ENCODE peak calls at places on chromosomes 16 and 17, in four cellular contexts. J is CD8-positive, alpha-beta T cell; C is fibroblast of pulmonary artery; W is BE2C. V is an unnamed sample.

GRCh38 chr16:66265106-66265415 is 101.4 kb upstream of the CDH5 start:
- DNase-seq in W (no peak), C (no peak), J (no peak), V (no peak)

GRCh38 chr17:20999044-20999573 is 43.7 kb downstream of the USP22 start:
- DNase-seq in C (peak), W (no peak), J (no peak), V (peak)

GRCh38 chr16:90083139-90083538 is 6.0 kb upstream of the PRDM7 start:
- DNase-seq in C (no peak), J (no peak), W (no peak), V (no peak)

GRCh38 chr17:45270828-45271418 is 9.0 kb upstream of the SPATA32 start:
- DNase-seq in C (no peak), W (peak), J (peak), V (no peak)

GRCh38 chr16:62038646-62039045 is 2.4 kb upstream of the CDH8 start:
- DNase-seq in W (no peak), C (no peak), J (no peak), V (no peak)

GRCh38 chr17:7883781-7884386 is 4.7 kb upstream of the CHD3 start:
- DNase-seq in W (no peak), C (peak), J (no peak), V (peak)

GRCh38 chr16:68283346-68283745 is 19.0 kb downstream of the SLC7A6 start:
- DNase-seq in W (no peak), C (no peak), J (no peak), V (no peak)

GRCh38 chr17:4721203-4722135 is 9.8 kb upstream of the MED11 start:
- DNase-seq in J (no peak), W (no peak), C (peak), V (peak)

GRCh38 chr17:72715906-72716572 is 376.4 kb downstream of the SLC39A11 start:
- DNase-seq in C (peak), J (no peak), W (no peak), V (peak)

GRCh38 chr17:16342979-16343378 is 10.3 kb downstream of the CENPV start:
- DNase-seq in W (no peak), C (peak), J (no peak), V (peak)

GRCh38 chr17:42361781-42362186 is 26.5 kb downstream of the STAT3 start:
- DNase-seq in W (no peak), J (peak), C (no peak), V (no peak)

GRCh38 chr17:57442914-57443571 is 186.7 kb downstream of the MSI2 start:
- DNase-seq in J (peak), C (no peak), W (no peak), V (no peak)

GRCh38 chr17:51869387-51869786 is 289.1 kb downstream of the CA10 start:
- DNase-seq in W (no peak), C (peak), J (no peak), V (peak)

DNA sequence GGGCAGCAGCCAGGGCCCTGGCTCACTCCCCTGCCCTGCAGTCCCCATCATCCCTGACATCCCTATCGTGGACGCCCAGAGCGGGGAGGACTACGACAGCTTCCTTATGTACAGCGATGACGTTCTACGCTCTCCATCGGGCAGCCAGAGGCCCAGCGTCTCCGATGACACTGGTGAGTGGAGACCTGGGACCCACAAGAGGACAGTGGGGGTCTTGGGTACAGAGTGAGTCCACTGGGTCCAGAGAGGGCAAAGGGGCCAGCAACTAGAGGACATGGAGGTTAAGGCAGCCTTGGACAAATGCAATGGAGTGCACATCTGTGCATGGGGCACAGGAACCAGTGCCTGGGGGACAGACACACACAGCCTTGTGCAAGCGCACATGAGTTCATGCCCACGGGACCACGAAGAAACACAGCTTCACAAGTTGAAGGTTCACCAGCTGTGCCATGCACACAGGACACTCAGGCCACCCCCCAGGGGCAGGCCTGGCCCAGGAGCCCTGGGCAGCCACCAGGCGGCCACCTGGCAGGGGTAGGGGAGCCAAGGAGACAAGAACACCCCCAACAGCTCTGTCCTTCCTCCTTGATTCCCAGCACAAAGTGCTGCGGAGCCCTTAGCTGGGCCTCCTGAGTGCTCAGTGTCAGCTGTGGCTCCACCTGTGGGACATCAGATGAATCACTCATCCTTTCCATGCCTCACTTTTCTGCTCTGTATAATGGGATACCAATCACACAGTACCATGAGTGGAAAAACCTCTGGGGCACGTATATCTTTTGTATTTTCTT is 12.4 kb downstream of the GALK1 start:
- DNase-seq in W (no peak), J (no peak), C (no peak), V (no peak)
- TF ChIP-seq CTCF in W (peak), J (no peak), C (no peak), V (no peak)

GRCh38 chr17:2089021-2089422 is 34.1 kb downstream of the HIC1 start:
- DNase-seq in C (peak), W (no peak), J (no peak), V (peak)
- H3K4me3 ChIP-seq in C (peak), W (no peak), J (peak), V (peak)

DNA sequence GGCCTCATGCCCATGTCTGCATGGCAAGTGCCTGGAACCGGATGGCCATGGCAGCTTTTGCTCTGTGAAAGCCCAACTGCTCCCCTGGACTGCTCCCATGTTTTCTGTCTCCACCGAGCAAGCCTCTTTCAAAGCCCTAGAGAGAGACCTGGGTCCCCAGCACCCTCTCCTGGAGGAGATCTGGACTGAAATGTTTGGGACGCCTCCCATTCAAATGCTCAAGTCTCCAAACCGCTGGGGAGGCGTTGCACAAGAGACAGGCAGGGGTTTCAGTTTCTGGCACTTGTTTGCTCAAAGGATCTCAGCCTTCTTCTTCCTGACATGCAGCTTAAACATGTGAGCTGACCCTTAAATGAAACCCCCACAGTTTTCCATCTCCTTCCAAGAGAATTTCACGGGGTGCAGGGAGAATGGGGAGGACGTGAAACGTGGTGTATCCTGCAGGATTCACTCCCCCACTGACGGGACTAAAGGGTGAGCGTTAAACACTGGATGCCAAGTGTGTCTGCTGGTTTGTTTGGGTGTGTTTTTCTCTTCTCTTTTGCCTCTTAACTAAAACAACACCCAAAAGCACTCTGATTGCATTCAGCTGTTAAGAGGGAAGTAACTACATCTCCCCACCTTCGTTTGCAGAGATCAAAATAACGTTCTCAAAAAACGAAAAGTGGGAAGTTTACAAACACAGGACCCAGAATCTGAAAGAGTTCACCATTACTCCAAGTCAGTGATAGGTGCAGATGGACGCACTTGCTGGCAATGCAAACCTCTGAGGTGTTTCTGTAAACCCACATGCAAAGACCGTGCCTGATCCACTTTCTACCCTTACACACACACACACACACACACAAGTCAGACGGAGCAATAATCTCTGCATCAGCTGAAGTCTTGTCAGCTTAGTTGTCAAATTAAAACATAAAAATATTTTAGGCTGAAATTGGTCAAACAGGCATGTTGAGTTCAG is 256.9 kb downstream of the C16orf95 start:
- DNase-seq in C (peak), J (no peak), W (no peak), V (peak)
- TF ChIP-seq CTCF in C (peak), J (no peak), W (no peak), V (peak)

DNA sequence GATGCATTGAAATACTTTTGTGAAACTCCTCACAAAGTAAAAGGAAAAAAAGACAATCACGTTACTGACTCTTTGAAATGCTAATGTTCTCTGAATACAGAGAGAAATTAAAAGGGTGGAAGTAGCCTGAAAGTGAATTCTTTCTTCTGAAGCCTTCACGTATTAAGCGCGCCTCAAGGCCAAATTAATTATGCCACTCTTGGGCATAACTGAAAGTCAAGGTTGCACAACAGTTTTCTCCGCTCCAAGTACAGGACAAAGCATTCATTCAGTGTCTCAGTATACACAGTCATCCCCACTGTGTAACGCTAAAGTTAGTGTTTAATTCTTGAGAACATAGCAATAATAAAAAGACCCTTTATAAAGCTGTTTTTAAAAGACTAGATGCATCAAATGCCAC is 21.5 kb downstream of the PARN start:
- DNase-seq in J (no peak), W (no peak), C (no peak), V (no peak)
- H3K4me3 ChIP-seq in J (no peak), W (no peak), C (no peak), V (no peak)